ENCODE peak calls at places on chromosome 5, in five cellular contexts. R is naive thymus-derived CD4-positive, alpha-beta T cell; L is SJSA1; W is colonic mucosa; M is adrenal gland. E is an unnamed sample. For H3K36me3 and H3K4me1, the result is how much of the 10 kb centered on the place peaks cover.

GRCh38 chr5:131109540-131110255 is 55.4 kb downstream of the HINT1 start:
- DNase-seq in R (peak), L (no peak), W (peak), M (no peak), E (peak)

GRCh38 chr5:9971301-9971700 is 278.4 kb downstream of the ATPSCKMT start:
- DNase-seq in R (no peak), L (no peak), W (no peak), M (peak), E (no peak)

GRCh38 chr5:115573133-115573532 is 28.6 kb upstream of the FEM1C start:
- DNase-seq in R (no peak), L (no peak), W (no peak), M (no peak), E (no peak)

GRCh38 chr5:68424799-68425537 is 209.4 kb downstream of the PIK3R1 start:
- DNase-seq in R (peak), L (no peak), W (peak), M (no peak), E (no peak)

GRCh38 chr5:138605254-138605972 is 30.2 kb upstream of the HSPA9 start:
- DNase-seq in R (no peak), L (no peak), W (no peak), M (no peak), E (no peak)

GRCh38 chr5:174327317-174327864 is 281.9 kb downstream of the NSG2 start:
- DNase-seq in R (no peak), L (peak), W (peak), M (peak), E (peak)

GRCh38 chr5:108303086-108303485 is 78.8 kb downstream of the FBXL17 start:
- DNase-seq in R (no peak), L (no peak), W (no peak), M (no peak), E (no peak)

GRCh38 chr5:175573493-175574269 is 84.2 kb upstream of the HRH2 start:
- DNase-seq in R (no peak), L (no peak), W (no peak), M (no peak), E (no peak)

GRCh38 chr5:33997331-33997983 is 10.4 kb downstream of the AMACR start:
- DNase-seq in R (peak), L (no peak), W (peak), M (peak), E (peak)

GRCh38 chr5:78899922-78900362 is 85.2 kb downstream of the ARSB start:
- DNase-seq in R (no peak), L (peak), W (peak), M (no peak), E (no peak)

GRCh38 chr5:172504736-172505402 is 50.5 kb upstream of the SH3PXD2B start:
- DNase-seq in R (no peak), L (peak), W (peak), M (peak), E (peak)

GRCh38 chr5:54897001-54897400 is 88.4 kb downstream of the ESM1 start:
- DNase-seq in R (no peak), L (no peak), W (no peak), M (no peak), E (no peak)

GRCh38 chr5:80707645-80708044 is 52.9 kb upstream of the DHFR start:
- DNase-seq in R (no peak), L (no peak), W (no peak), M (no peak), E (no peak)

GRCh38 chr5:53335115-53335514 is 145.3 kb upstream of the FST start:
- DNase-seq in R (no peak), L (no peak), W (no peak), M (peak), E (no peak)

GRCh38 chr5:133977858-133978257 is 9.4 kb upstream of the C5orf15 start:
- DNase-seq in R (no peak), L (peak), W (no peak), M (no peak), E (no peak)

GRCh38 chr5:177142778-177143177 is 9.2 kb downstream of the NSD1 start:
- DNase-seq in R (no peak), L (no peak), W (no peak), M (no peak), E (no peak)
- H3K36me3 ChIP-seq in R (under half), L (half or more), W (under half), M (half or more), E (under half)

GRCh38 chr5:124655943-124656459 is 90.4 kb downstream of the ZNF608 start:
- DNase-seq in R (no peak), L (peak), W (peak), M (no peak), E (peak)

GRCh38 chr5:124652892-124653441 is 93.5 kb downstream of the ZNF608 start:
- DNase-seq in R (no peak), L (no peak), W (no peak), M (no peak), E (no peak)

GRCh38 chr5:124654418-124654817 is 92.0 kb downstream of the ZNF608 start:
- DNase-seq in R (no peak), L (no peak), W (no peak), M (no peak), E (no peak)

GRCh38 chr5:124652514-124652819 is 94.0 kb downstream of the ZNF608 start:
- DNase-seq in R (no peak), L (no peak), W (no peak), M (no peak), E (no peak)

DNA sequence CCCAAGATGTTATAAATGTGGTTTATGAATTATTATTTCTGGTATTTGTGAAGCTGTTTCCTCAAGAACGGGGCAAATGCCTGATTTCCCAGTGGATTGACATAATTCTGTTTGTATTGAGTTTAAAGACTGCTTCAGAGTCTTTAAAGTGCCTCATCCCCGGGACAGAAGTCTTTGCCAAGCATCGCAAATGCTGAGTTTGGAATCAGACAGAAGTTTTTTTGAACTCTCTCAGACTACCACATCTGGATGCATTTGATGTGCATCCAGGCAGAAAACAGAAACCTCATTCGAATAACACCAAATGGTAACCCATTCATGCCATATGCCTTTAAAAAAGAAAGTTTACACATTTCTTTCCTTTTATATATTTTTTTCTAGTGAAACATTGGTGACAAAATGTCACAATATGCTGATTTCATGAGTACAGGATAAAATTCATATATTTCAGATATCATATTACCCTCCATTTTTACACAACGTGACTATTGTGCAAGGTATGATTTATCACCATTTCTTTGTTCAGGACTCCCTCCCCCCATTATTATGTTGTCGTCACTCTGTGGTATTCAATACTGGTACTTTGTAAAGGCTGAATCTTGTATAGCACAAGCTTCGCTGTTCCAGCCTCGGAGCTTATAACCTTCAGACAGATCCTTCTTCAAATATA is 91.1 kb downstream of the ZNF608 start:
- DNase-seq in R (no peak), L (no peak), W (no peak), M (no peak), E (no peak)
- H3K4me1 ChIP-seq in R (under half), L (half or more), W (under half), M (half or more), E (under half)

GRCh38 chr5:151042453-151043093 is 22.2 kb downstream of the GPX3 start:
- DNase-seq in R (no peak), L (no peak), W (no peak), M (no peak), E (no peak)
- H3K36me3 ChIP-seq in R (half or more), L (half or more), W (under half), M (half or more), E (under half)

DNA sequence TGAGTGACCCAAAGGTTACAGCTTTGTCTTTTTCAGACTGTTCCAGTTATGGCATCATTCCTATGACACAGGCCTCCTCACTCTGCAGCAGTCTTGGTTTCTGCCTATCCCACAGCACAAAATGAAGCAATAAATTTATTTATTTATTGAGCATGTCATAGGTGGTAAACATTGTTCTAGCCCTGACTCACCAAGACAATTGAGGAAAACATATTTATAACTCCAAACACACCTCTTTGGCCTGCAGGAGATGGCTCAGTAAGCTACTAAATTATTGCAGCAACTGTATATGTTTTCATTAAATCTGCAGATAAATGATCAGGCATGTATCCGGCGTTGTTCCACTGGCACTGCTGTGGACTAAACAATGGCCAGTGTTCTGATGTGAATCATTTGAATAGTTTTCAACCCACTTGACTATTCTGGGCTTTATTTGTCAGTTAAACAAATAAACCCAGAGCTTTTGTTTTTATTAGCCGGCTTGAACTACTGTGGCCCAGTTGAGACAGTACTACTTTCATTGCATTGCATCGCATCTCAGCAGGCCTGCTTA is 83.2 kb downstream of the FOXD1 start:
- DNase-seq in R (no peak), L (peak), W (no peak), M (no peak), E (no peak)
- H3K4me1 ChIP-seq in R (under half), L (under half), W (under half), M (under half), E (under half)

GRCh38 chr5:180601591-180602480 is 10.5 kb upstream of the SCGB3A1 start:
- DNase-seq in R (no peak), L (no peak), W (no peak), M (peak), E (no peak)

GRCh38 chr5:180602481-180603075 is 11.3 kb upstream of the SCGB3A1 start:
- DNase-seq in R (no peak), L (no peak), W (no peak), M (peak), E (no peak)

GRCh38 chr5:180604271-180604670 is 13.0 kb upstream of the SCGB3A1 start:
- DNase-seq in R (no peak), L (no peak), W (no peak), M (no peak), E (no peak)

GRCh38 chr5:180600554-180601041 is 9.3 kb upstream of the SCGB3A1 start:
- DNase-seq in R (no peak), L (peak), W (no peak), M (no peak), E (no peak)

DNA sequence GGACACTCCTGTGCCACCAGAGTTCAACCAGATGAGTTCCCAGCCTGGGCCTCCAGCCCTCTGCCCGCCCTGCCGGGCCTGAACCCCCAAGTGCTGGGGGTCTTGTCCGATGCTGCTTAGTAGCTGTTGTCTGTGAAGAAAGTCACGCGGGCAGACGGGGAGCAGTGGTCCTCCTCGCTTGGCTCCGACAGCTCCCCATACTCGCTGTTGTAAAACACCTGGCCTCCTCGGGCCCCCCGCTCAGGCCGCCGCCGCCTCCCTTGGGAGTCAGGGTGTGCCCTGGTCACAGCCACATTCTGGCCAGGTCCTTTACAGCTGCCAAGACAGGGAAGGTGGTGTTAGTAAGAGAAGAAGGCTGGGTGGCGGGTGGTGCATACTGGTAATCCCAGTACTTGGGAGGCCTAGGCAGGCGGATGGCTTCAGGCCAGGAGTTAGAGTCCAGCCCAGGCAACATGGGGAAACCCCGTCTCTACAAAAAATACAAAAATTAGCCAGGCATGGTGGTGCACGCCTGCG is 11.8 kb upstream of the SCGB3A1 start:
- DNase-seq in R (no peak), L (no peak), W (no peak), M (no peak), E (no peak)
- H3K36me3 ChIP-seq in R (under half), L (under half), W (under half), M (under half), E (under half)

GRCh38 chr5:32536246-32536645 is 49.1 kb upstream of the SUB1 start:
- DNase-seq in R (no peak), L (no peak), W (no peak), M (no peak), E (no peak)
- H3K4me1 ChIP-seq in R (under half), L (under half), W (under half), M (under half), E (under half)

DNA sequence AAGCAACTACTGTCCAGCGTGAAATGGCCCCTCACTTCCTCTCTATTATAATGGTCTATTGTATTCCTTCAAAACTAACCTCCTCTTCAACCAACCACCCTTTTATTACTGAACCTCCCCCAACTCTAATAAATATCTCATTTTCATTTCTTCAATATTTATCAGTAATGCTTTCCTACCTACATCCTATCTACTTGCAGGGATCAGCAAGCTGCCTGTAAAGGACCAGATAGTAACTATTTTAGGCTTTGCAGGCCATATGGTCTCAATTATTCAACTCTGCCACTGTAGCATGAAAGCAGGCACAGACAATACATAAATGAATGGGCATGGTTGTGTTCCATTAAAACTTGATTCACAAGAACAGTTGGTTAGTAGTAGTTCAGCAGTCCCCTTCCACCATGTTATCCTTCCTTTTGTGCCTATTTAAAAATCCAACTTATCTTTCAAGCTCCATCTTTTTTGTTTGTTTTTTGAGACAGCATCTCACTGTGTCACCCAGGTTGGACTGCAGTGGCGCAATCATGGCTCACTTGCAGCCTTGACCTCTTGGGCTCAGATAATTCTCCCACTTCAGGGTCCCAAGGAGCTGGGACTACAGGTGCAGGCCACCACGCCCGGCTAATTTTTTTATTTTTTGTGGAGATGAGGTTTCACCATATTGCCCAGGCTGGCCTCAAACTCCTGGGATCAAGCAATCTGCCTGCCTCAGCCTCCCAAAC is 45.8 kb downstream of the PCDHGC5 start:
- DNase-seq in R (no peak), L (no peak), W (no peak), M (no peak), E (no peak)
- H3K36me3 ChIP-seq in R (under half), L (under half), W (under half), M (under half), E (under half)

GRCh38 chr5:139670369-139671095 is 22.4 kb downstream of the CXXC5 start:
- DNase-seq in R (no peak), L (no peak), W (no peak), M (no peak), E (no peak)

GRCh38 chr5:139668064-139668880 is 20.1 kb downstream of the CXXC5 start:
- DNase-seq in R (no peak), L (no peak), W (no peak), M (no peak), E (no peak)

GRCh38 chr5:139668924-139669680 is 21.0 kb downstream of the CXXC5 start:
- DNase-seq in R (no peak), L (no peak), W (no peak), M (no peak), E (no peak)

GRCh38 chr5:139669681-139670368 is 21.7 kb downstream of the CXXC5 start:
- DNase-seq in R (no peak), L (no peak), W (no peak), M (peak), E (no peak)

DNA sequence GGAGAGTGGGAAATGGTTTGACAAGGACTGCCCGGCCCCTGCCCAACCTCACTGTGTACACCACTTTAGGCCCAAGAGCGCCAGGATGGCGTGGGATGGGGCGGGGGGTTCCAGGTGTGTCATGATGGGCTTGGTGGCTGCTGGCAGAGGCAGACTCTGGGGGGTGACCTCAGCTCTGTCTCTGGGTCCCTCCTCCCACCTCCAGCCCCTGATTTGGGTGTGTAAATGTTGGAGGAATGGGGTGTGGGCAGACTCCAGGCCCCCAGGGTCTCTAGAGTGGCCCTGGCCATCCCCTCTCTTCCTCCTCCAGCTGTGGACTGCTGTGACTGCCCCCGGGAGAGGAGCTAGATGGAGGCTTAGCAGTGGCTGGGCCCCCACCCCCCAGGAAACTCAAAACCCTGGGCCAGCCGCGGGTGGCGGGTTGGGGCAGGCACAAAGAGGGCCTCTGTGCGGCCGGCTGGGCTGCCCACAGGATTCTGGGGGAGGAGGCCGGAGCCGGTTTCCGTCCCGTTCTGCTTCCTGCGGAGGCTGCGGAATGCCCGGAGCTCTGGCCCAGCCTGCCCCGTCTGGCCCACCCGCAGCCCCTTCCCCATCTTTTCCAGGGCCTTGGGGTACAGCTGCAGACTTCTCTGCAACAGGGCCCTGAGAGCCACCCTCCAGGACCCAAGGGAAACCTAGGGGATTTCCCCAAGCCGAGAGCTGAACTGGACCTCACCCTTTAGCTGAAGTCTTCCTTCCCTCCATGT is 23.1 kb downstream of the CXXC5 start:
- DNase-seq in R (no peak), L (peak), W (no peak), M (no peak), E (no peak)
- H3K4me1 ChIP-seq in R (under half), L (half or more), W (under half), M (half or more), E (under half)

E was measured in prostate gland.